ENCODE peak calls at places on chromosome 15, in four cellular contexts. O is K562, Y is GM12891, S is GM12878. P is an unnamed sample.

GRCh38 chr15:67076147-67076843 is 10.9 kb downstream of the SMAD3 start:
- DNase-seq in Y (no peak), S (no peak), O (peak), P (no peak)

GRCh38 chr15:66830358-66830757 is 128.3 kb downstream of the SMAD6 start:
- DNase-seq in O (no peak), S (no peak), Y (no peak), P (no peak)

GRCh38 chr15:99122831-99123705 is 18.2 kb downstream of the SYNM start:
- DNase-seq in S (no peak), Y (no peak), O (no peak), P (no peak)

GRCh38 chr15:74390552-74391288 is 23.3 kb upstream of the CYP11A1 start:
- DNase-seq in O (no peak), S (no peak), Y (no peak), P (peak)

GRCh38 chr15:62816342-62817059 is 226.0 kb upstream of the TPM1 start:
- DNase-seq in O (no peak), Y (no peak), S (no peak), P (no peak)

GRCh38 chr15:52318729-52319500 is 23.3 kb upstream of the MYO5C start:
- DNase-seq in S (no peak), O (no peak), Y (no peak), P (no peak)

GRCh38 chr15:65747265-65747664 is 44.8 kb downstream of the DENND4A start:
- DNase-seq in Y (no peak), O (no peak), S (no peak), P (no peak)

GRCh38 chr15:58190419-58190818 is 52.2 kb downstream of the AQP9 start:
- DNase-seq in O (no peak), Y (no peak), S (no peak), P (no peak)

GRCh38 chr15:69424001-69424400 is 9.9 kb downstream of the KIF23 start:
- DNase-seq in S (no peak), O (no peak), Y (no peak), P (no peak)

GRCh38 chr15:31299588-31300207 is 26.9 kb upstream of the KLF13 start:
- DNase-seq in O (no peak), Y (no peak), S (no peak), P (no peak)

GRCh38 chr15:80854104-80854503 is 74.9 kb downstream of the CEMIP start:
- DNase-seq in O (no peak), S (no peak), Y (no peak), P (no peak)

GRCh38 chr15:78364233-78364632 is 24.1 kb downstream of the CRABP1 start:
- DNase-seq in S (no peak), Y (no peak), O (no peak), P (no peak)

GRCh38 chr15:62932436-62932835 is 110.1 kb upstream of the TPM1 start:
- DNase-seq in O (no peak), S (no peak), Y (no peak), P (no peak)

GRCh38 chr15:62985768-62986167 is 56.8 kb upstream of the TPM1 start:
- DNase-seq in S (no peak), Y (no peak), O (no peak), P (no peak)

GRCh38 chr15:20645956-20646355 is 104.4 kb upstream of the GOLGA6L6 start:
- DNase-seq in Y (no peak), S (peak), O (no peak), P (peak)

GRCh38 chr15:95616306-95616705 is 714.2 kb upstream of the NR2F2 start:
- DNase-seq in O (no peak), S (no peak), Y (no peak), P (no peak)

GRCh38 chr15:68229386-68230156 is at the start of gene CLN6:
- DNase-seq in S (peak), Y (peak), O (peak), P (peak)

GRCh38 chr15:82014989-82015388 is 30.8 kb downstream of the MEX3B start:
- DNase-seq in S (no peak), O (no peak), Y (no peak), P (no peak)

GRCh38 chr15:97443101-97443500 is 517.4 kb upstream of the ARRDC4 start:
- DNase-seq in S (no peak), O (no peak), Y (no peak), P (no peak)

GRCh38 chr15:94327356-94327936 is 96.1 kb downstream of the MCTP2 start:
- DNase-seq in Y (peak), O (peak), S (no peak), P (no peak)

GRCh38 chr15:28989239-28989830 is 103.6 kb downstream of the APBA2 start:
- DNase-seq in Y (no peak), S (no peak), O (peak), P (no peak)

GRCh38 chr15:83848315-83849050 is 194.6 kb downstream of the ADAMTSL3 start:
- DNase-seq in S (no peak), O (no peak), Y (no peak), P (no peak)

GRCh38 chr15:29736745-29737023 is 85.6 kb downstream of the TJP1 start:
- DNase-seq in O (no peak), S (no peak), Y (no peak), P (no peak)

GRCh38 chr15:99511865-99512632 is 53.7 kb upstream of the MEF2A start:
- DNase-seq in O (no peak), Y (no peak), S (peak), P (no peak)

GRCh38 chr15:52094811-52095584 is 17.6 kb downstream of the BCL2L10 start:
- DNase-seq in S (no peak), O (no peak), Y (no peak), P (no peak)

GRCh38 chr15:50181983-50182232 is at the start of gene SLC27A2:
- DNase-seq in Y (no peak), O (peak), S (no peak), P (no peak)

GRCh38 chr15:79378394-79379158 is 53.6 kb upstream of the MINAR1 start:
- DNase-seq in S (no peak), Y (no peak), O (peak), P (no peak)

GRCh38 chr15:89662893-89663673 is 7.8 kb upstream of the KIF7 start:
- DNase-seq in O (no peak), S (no peak), Y (no peak), P (no peak)

GRCh38 chr15:66595937-66596545 is 30.2 kb upstream of the LCTL start:
- DNase-seq in O (no peak), S (no peak), Y (no peak), P (no peak)

GRCh38 chr15:76935620-76936019 is 4.1 kb downstream of the RCN2 start:
- DNase-seq in S (peak), O (no peak), Y (no peak), P (no peak)

GRCh38 chr15:90818251-90819210 is 49.9 kb upstream of the FURIN start:
- DNase-seq in Y (peak), S (no peak), O (peak), P (peak)

GRCh38 chr15:88902491-88902835 is 7.1 kb upstream of the HAPLN3 start:
- DNase-seq in Y (no peak), O (no peak), S (no peak), P (no peak)

GRCh38 chr15:70713547-70714414 is 49.6 kb downstream of the UACA start:
- DNase-seq in Y (no peak), O (no peak), S (no peak), P (no peak)

GRCh38 chr15:69535101-69535638 is 82.6 kb downstream of the RPLP1 start:
- DNase-seq in S (no peak), Y (no peak), O (no peak), P (peak)

GRCh38 chr15:93166675-93167074 is 77.7 kb upstream of the RGMA start:
- DNase-seq in Y (no peak), S (no peak), O (no peak), P (no peak)

GRCh38 chr15:93165737-93166136 is 76.7 kb upstream of the RGMA start:
- DNase-seq in S (no peak), Y (no peak), O (no peak), P (no peak)

GRCh38 chr15:93162560-93162959 is 73.5 kb upstream of the RGMA start:
- DNase-seq in O (no peak), S (no peak), Y (no peak), P (no peak)

GRCh38 chr15:93167291-93167690 is 78.3 kb upstream of the RGMA start:
- DNase-seq in S (no peak), O (no peak), Y (no peak), P (no peak)

GRCh38 chr15:93164409-93164808 is 75.4 kb upstream of the RGMA start:
- DNase-seq in O (no peak), S (no peak), Y (no peak), P (no peak)
- TF ChIP-seq SPI1 in O (no peak), S (no peak), Y (no peak), P (no peak)

DNA sequence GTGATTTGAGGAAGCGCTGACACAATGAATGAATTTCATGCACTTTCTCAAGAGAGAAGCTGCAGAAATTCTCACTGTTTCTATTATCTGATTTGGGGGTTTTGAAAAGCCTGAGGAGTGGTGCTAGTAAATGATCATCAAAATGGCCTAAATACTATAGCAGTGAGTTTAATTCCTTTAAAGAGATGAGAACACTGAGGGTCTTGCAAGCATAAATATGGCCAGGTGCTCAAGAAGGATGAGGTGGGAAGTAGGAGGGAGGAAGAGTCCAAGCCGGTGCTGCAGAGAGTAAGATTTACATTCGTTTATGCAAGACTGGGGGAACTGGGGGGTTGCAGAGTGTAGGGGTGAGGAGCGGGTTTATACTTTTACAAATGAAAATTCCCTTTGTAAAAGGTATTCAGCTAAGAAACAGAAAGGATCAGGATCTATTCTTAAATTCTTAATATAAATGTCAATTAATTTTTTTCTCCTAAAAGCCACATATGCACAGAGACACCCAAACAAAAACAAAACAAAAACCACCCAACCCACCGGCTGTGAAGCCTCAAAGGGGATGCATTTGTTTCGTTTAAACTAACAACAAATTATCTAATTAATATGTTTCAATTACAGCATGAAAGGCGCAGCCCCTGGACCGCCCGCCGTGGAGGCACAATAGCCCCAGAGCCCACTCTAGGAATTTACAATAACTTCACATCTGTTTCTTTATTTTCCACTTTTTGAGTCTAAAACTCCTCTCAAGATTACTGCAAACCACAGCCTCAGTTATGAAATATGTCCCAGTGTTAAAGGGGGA is 5.7 kb downstream of the FOXB1 start:
- DNase-seq in S (no peak), Y (no peak), O (no peak), P (no peak)
- TF ChIP-seq SPI1 in S (no peak), Y (no peak), O (no peak), P (no peak)

GRCh38 chr15:27059610-27060202 is 88.7 kb downstream of the GABRG3 start:
- DNase-seq in S (no peak), O (peak), Y (peak), P (peak)
- TF ChIP-seq SPI1 in S (no peak), O (no peak), Y (no peak), P (no peak)

DNA sequence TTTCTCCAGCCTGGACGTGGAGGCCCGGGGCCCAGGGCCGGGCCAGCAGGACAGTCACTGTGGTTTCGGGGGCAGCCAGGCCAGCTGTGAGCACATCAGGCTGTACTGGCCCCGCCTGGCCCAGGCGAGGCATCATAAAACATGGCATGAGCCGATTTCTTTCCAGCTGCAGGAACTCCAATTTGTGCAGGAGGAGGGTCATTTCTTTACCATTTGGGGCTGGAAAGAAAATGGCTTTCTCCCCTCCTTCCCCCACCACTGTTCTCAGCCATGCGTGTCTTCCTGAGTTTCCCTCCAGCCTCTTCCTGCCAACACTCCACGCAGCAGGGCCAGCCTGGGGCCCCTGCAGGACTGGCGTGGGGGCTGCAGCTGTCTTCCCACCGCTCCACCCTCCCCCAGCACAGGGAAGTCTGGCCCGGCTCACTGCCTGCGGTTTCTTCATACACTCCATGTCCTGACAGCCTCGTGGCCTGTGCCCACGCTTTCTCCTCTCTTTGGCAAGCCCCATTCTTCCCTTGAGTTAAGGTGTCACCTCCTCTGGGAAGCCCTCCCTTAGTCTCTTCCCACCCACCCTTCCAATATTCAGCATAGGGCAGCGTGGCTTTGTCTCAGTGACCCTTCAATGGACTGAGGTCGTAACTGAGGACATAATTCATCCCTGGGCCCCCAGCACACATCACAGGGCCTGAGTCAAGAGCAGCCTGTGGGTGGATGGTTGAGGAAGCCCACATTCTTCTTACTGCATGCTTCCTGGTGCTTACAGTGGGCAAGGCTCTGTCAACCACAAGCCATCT is 135.8 kb downstream of the CHSY1 start:
- DNase-seq in S (no peak), Y (no peak), O (no peak), P (no peak)
- TF ChIP-seq SPI1 in S (no peak), Y (no peak), O (no peak), P (peak)

GRCh38 chr15:72758195-72758594 is 25.4 kb downstream of the ADPGK start:
- DNase-seq in O (no peak), S (no peak), Y (no peak), P (no peak)
- TF ChIP-seq SPI1 in O (no peak), S (no peak), Y (no peak), P (no peak)